ENCODE peak calls at places on chromosomes 4 and X, in nine cellular contexts. K is K562; L is GM23248; A is GM23338; D is ovary; X is prostate gland; M is right lobe of liver; I is CD8-positive, alpha-beta T cell; N is Peyer's patch. O is an unnamed sample.

GRCh38 chr4:41120297-41121217 is 93.8 kb downstream of the APBB2 start:
- DNase-seq in K (no peak), L (peak), A (no peak), D (peak), X (no peak), M (peak), I (no peak), N (no peak), O (peak)

GRCh38 chr4:107801766-107802211 is 22.9 kb upstream of the SGMS2 start:
- DNase-seq in K (no peak), L (peak), A (no peak), D (no peak), X (no peak), M (no peak), I (no peak), N (no peak), O (no peak)

GRCh38 chrX:131393426-131393825 is 104.3 kb upstream of the IGSF1 start:
- DNase-seq in K (no peak), L (no peak), A (no peak), D (no peak), X (no peak), M (no peak), I (no peak), N (no peak), O (no peak)

GRCh38 chr4:171880136-171880535 is 66.9 kb downstream of the GALNTL6 start:
- DNase-seq in K (no peak), L (peak), A (no peak), D (no peak), X (no peak), M (no peak), I (no peak), N (no peak), O (no peak)

GRCh38 chrX:17499512-17499911 is 124.5 kb downstream of the NHS start:
- DNase-seq in K (no peak), L (no peak), A (peak), D (no peak), X (no peak), M (no peak), I (no peak), N (no peak), O (no peak)

GRCh38 chrX:20362268-20363002 is 95.7 kb upstream of the RPS6KA3 start:
- DNase-seq in K (peak), L (peak), A (no peak), D (no peak), X (no peak), M (no peak), I (no peak), N (no peak), O (no peak)

GRCh38 chr4:158169931-158170690 is 2.7 kb downstream of the GASK1B start:
- DNase-seq in K (no peak), L (peak), A (no peak), D (no peak), X (no peak), M (no peak), I (no peak), N (no peak), O (no peak)

GRCh38 chr4:41507292-41507933 is 30.5 kb upstream of the LIMCH1 start:
- DNase-seq in K (no peak), L (peak), A (no peak), D (no peak), X (no peak), M (no peak), I (no peak), N (no peak), O (no peak)

GRCh38 chr4:54063224-54063623 is 1.2 kb downstream of the CHIC2 start:
- DNase-seq in K (no peak), L (peak), A (no peak), D (no peak), X (no peak), M (no peak), I (no peak), N (no peak), O (no peak)

GRCh38 chrX:148067285-148067684 is 86.1 kb downstream of the FMR1NB start:
- DNase-seq in K (no peak), L (no peak), A (no peak), D (no peak), X (no peak), M (no peak), I (no peak), N (no peak), O (no peak)

GRCh38 chrX:153443476-153444332 is 2.2 kb downstream of the TREX2 start:
- DNase-seq in K (no peak), L (no peak), A (no peak), D (no peak), X (no peak), M (no peak), I (no peak), N (no peak), O (no peak)

GRCh38 chr4:973431-974397 is at the start of gene DGKQ:
- DNase-seq in K (peak), L (peak), A (peak), D (peak), X (peak), M (peak), I (peak), N (peak), O (peak)

GRCh38 chrX:63471004-63471403 is 119.9 kb upstream of the SPIN4 start:
- DNase-seq in K (no peak), L (no peak), A (no peak), D (no peak), X (no peak), M (no peak), I (no peak), N (no peak), O (no peak)

GRCh38 chr4:108690738-108691137 is 40.3 kb downstream of the OSTC start:
- DNase-seq in K (no peak), L (peak), A (no peak), D (no peak), X (no peak), M (no peak), I (no peak), N (no peak), O (no peak)

GRCh38 chrX:48818866-48819265 is 7.4 kb upstream of the ERAS start:
- DNase-seq in K (no peak), L (no peak), A (no peak), D (no peak), X (no peak), M (no peak), I (no peak), N (no peak), O (no peak)

GRCh38 chr4:128228021-128228571 is 59.5 kb downstream of the PGRMC2 start:
- DNase-seq in K (no peak), L (no peak), A (no peak), D (no peak), X (peak), M (no peak), I (no peak), N (no peak), O (no peak)

GRCh38 chrX:83008415-83008814 is 499.7 kb upstream of the POU3F4 start:
- DNase-seq in K (no peak), L (peak), A (peak), D (no peak), X (no peak), M (no peak), I (no peak), N (no peak), O (no peak)

GRCh38 chr4:109801099-109801789 is 555 bp downstream of the CFI start:
- DNase-seq in K (no peak), L (no peak), A (no peak), D (no peak), X (no peak), M (no peak), I (no peak), N (no peak), O (no peak)

GRCh38 chr4:114272226-114272625 is 292.8 kb upstream of the ARSJ start:
- DNase-seq in K (no peak), L (peak), A (no peak), D (no peak), X (no peak), M (no peak), I (no peak), N (no peak), O (no peak)

GRCh38 chr4:101953949-101954348 is 163.4 kb downstream of the BANK1 start:
- DNase-seq in K (no peak), L (peak), A (peak), D (no peak), X (no peak), M (no peak), I (no peak), N (no peak), O (no peak)

GRCh38 chr4:101954351-101954750 is 163.8 kb downstream of the BANK1 start:
- DNase-seq in K (no peak), L (peak), A (peak), D (no peak), X (no peak), M (no peak), I (no peak), N (no peak), O (no peak)

GRCh38 chr4:101952985-101953384 is 162.5 kb downstream of the BANK1 start:
- DNase-seq in K (no peak), L (no peak), A (no peak), D (no peak), X (no peak), M (no peak), I (no peak), N (no peak), O (no peak)

GRCh38 chr4:101956068-101956805 is 165.7 kb downstream of the BANK1 start:
- DNase-seq in K (no peak), L (no peak), A (no peak), D (no peak), X (no peak), M (no peak), I (no peak), N (no peak), O (no peak)

DNA sequence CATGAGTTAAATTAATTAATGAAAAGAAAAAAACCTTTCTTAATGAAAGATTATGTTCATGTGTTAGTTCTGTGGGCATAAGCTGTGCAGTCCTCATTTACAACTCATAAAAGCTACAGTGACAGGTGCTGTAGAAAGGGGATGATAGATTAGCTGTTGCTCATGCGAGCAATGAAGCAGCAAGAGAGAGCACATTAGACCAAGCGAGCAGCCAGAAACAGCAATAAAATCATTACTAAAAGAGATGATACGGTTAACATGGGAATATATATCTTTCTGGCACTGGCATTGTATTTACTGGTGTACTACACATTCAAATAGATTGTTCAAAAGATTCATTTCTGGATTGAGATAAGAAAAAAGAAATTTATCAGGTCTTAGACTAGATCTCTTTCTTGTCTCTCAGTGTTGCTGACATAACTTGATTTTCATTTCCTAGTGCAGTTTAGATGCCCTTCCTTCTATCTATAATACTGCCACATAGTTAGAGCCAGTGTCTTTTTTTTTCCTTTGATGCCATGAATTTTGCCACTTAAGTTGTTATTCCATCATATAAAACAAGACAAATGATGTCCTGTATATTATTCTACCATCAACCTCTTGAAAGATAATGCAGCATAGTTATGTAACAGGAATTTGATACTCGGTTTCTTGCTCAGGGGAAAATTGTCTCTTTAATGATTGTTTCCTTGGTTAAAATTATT is 164.6 kb downstream of the BANK1 start:
- DNase-seq in K (no peak), L (no peak), A (no peak), D (no peak), X (no peak), M (no peak), I (no peak), N (no peak), O (no peak)
- H3K27ac ChIP-seq in K (no peak), L (no peak), A (peak), D (no peak), X (no peak), M (no peak), I (no peak), N (no peak), O (no peak)

GRCh38 chrX:40103565-40104323 is 6.0 kb upstream of the BCOR start:
- DNase-seq in K (no peak), L (no peak), A (no peak), D (no peak), X (no peak), M (no peak), I (no peak), N (no peak), O (no peak)
- H3K27ac ChIP-seq in K (peak), L (no peak), A (no peak), D (no peak), X (no peak), M (peak), I (no peak), N (peak), O (no peak)

DNA sequence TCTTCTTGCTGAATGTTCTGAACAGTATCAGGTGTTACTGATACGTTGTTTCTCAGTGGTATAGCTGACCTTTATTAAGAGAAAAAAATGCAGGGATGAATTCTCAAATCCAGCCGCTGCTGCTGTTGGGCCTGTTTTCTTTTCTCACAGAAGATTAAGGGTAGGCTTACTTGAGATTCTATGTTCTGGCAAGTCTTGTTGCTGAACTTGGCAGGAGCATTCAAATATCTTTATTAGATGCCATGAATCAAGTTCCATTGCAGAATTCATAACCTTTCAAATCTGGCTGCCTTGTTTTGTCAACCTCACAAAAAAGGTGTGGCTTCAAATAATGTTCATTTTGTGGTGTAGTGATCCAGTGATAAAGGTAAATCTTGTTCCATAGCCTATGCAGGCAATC is 71.8 kb downstream of the HPGD start:
- DNase-seq in K (no peak), L (no peak), A (no peak), D (no peak), X (peak), M (no peak), I (no peak), N (no peak), O (no peak)
- H3K27ac ChIP-seq in K (no peak), L (no peak), A (no peak), D (no peak), X (peak), M (no peak), I (no peak), N (no peak), O (no peak)

DNA sequence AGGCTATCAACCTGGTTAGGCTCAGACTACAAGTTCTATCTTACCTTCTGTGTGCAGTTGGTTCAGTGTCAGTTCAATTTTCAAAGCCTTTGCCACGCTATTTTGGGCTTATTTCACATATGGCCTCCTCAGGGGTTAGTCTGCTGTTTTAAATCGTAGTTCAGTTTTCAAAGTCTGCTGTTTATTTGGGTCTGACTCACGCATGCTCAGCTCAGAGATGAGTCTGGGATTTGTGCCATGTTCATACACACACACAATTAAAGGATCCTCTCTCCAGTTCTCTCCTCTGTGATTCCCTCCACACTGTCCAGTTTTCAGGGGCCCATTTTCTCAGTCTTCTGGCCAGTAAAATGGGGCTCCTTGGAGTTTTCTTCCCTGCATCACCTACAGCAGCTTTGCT is 32.2 kb upstream of the ZFX start:
- DNase-seq in K (no peak), L (peak), A (no peak), D (no peak), X (peak), M (no peak), I (no peak), N (no peak), O (peak)
- H3K27ac ChIP-seq in K (no peak), L (peak), A (no peak), D (no peak), X (peak), M (no peak), I (no peak), N (no peak), O (no peak)

DNA sequence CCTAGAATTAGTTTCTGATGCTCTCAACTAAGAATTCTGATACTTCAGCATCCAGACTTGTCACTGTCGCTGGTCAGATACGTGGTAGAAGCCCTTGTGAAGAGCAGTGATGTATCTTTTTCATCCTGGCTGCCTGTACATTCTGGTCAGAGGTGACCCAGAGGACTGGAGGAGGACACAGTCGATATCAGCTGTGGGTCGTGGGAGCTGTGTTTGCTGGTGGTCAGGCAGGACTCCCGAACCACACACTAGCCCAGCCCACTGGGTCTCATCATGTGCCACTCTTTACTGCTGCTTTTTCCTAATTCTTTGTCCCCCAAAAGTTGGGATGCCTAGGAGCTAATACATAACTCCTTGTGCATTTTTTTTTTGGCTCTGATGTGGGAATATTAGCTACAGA is 6.5 kb downstream of the DCUN1D4 start:
- DNase-seq in K (no peak), L (no peak), A (no peak), D (no peak), X (no peak), M (no peak), I (no peak), N (no peak), O (no peak)
- H3K27ac ChIP-seq in K (no peak), L (no peak), A (no peak), D (no peak), X (no peak), M (no peak), I (no peak), N (no peak), O (no peak)